ENCODE peak calls at places on chromosomes 3 and 15, in ten cellular contexts. One of them, this sample, is unnamed.

GRCh38 chr15:68365140-68365745 is 66.7 kb downstream of the ITGA11 start:
- DNase-seq in colonic mucosa: no peak
- DNase-seq in SW 1271: no peak
- DNase-seq in HEK293T: no peak
- DNase-seq in body of pancreas: no peak
- DNase-seq in activated effector memory CD4-positive, alpha-beta T cell treated with Interleukin-2 at 50 U/mL for 16 hours: no peak
- DNase-seq in NCI-H524: no peak
- DNase-seq in HFFc6: no peak
- DNase-seq in natural killer cell treated with Interleukin-12 subunit alpha and Interleukin-12 subunit beta and Interleukin-15 and Interleukin-18, amount 100 ng/mL, for 72 hours: no peak
- DNase-seq in midbrain: no peak
- DNase-seq in this sample: peak; percentile 45

GRCh38 chr3:62159693-62160092 is 213.7 kb downstream of the FEZF2 start:
- DNase-seq in activated effector memory CD4-positive, alpha-beta T cell treated with Interleukin-2 at 50 U/mL for 16 hours: no peak
- DNase-seq in natural killer cell treated with Interleukin-12 subunit alpha and Interleukin-12 subunit beta and Interleukin-15 and Interleukin-18, amount 100 ng/mL, for 72 hours: no peak
- DNase-seq in SW 1271: no peak
- DNase-seq in body of pancreas: peak; percentile 65
- DNase-seq in midbrain: no peak
- DNase-seq in HFFc6: no peak
- DNase-seq in HEK293T: no peak
- DNase-seq in NCI-H524: no peak
- DNase-seq in colonic mucosa: peak; percentile 19
- DNase-seq in this sample: no peak

GRCh38 chr3:100030346-100030745 is 84.0 kb downstream of the FILIP1L start:
- DNase-seq in HEK293T: no peak
- DNase-seq in natural killer cell treated with Interleukin-12 subunit alpha and Interleukin-12 subunit beta and Interleukin-15 and Interleukin-18, amount 100 ng/mL, for 72 hours: no peak
- DNase-seq in HFFc6: no peak
- DNase-seq in activated effector memory CD4-positive, alpha-beta T cell treated with Interleukin-2 at 50 U/mL for 16 hours: no peak
- DNase-seq in colonic mucosa: no peak
- DNase-seq in NCI-H524: no peak
- DNase-seq in midbrain: no peak
- DNase-seq in SW 1271: no peak
- DNase-seq in body of pancreas: no peak
- DNase-seq in this sample: no peak

GRCh38 chr15:37079726-37080125 is 20.6 kb downstream of the MEIS2 start:
- DNase-seq in natural killer cell treated with Interleukin-12 subunit alpha and Interleukin-12 subunit beta and Interleukin-15 and Interleukin-18, amount 100 ng/mL, for 72 hours: no peak
- DNase-seq in HFFc6: no peak
- DNase-seq in colonic mucosa: no peak
- DNase-seq in midbrain: peak; percentile 44
- DNase-seq in SW 1271: no peak
- DNase-seq in HEK293T: no peak
- DNase-seq in NCI-H524: no peak
- DNase-seq in body of pancreas: no peak
- DNase-seq in activated effector memory CD4-positive, alpha-beta T cell treated with Interleukin-2 at 50 U/mL for 16 hours: no peak
- DNase-seq in this sample: no peak

GRCh38 chr3:16504692-16505091 is 8.8 kb downstream of the RFTN1 start:
- DNase-seq in natural killer cell treated with Interleukin-12 subunit alpha and Interleukin-12 subunit beta and Interleukin-15 and Interleukin-18, amount 100 ng/mL, for 72 hours: no peak
- DNase-seq in colonic mucosa: no peak
- DNase-seq in midbrain: no peak
- DNase-seq in HEK293T: no peak
- DNase-seq in body of pancreas: no peak
- DNase-seq in NCI-H524: no peak
- DNase-seq in HFFc6: no peak
- DNase-seq in activated effector memory CD4-positive, alpha-beta T cell treated with Interleukin-2 at 50 U/mL for 16 hours: no peak
- DNase-seq in SW 1271: no peak
- DNase-seq in this sample: no peak

GRCh38 chr15:100934735-100935134 is 15.6 kb downstream of the LRRK1 start:
- DNase-seq in HEK293T: no peak
- DNase-seq in NCI-H524: no peak
- DNase-seq in HFFc6: peak; percentile 37
- DNase-seq in natural killer cell treated with Interleukin-12 subunit alpha and Interleukin-12 subunit beta and Interleukin-15 and Interleukin-18, amount 100 ng/mL, for 72 hours: no peak
- DNase-seq in midbrain: no peak
- DNase-seq in activated effector memory CD4-positive, alpha-beta T cell treated with Interleukin-2 at 50 U/mL for 16 hours: no peak
- DNase-seq in colonic mucosa: no peak
- DNase-seq in SW 1271: no peak
- DNase-seq in body of pancreas: no peak
- DNase-seq in this sample: peak; percentile 11

GRCh38 chr3:76198086-76198485 is 412.7 kb upstream of the ZNF717 start:
- DNase-seq in NCI-H524: no peak
- DNase-seq in SW 1271: no peak
- DNase-seq in HFFc6: no peak
- DNase-seq in midbrain: no peak
- DNase-seq in body of pancreas: no peak
- DNase-seq in activated effector memory CD4-positive, alpha-beta T cell treated with Interleukin-2 at 50 U/mL for 16 hours: no peak
- DNase-seq in HEK293T: no peak
- DNase-seq in colonic mucosa: no peak
- DNase-seq in natural killer cell treated with Interleukin-12 subunit alpha and Interleukin-12 subunit beta and Interleukin-15 and Interleukin-18, amount 100 ng/mL, for 72 hours: no peak
- DNase-seq in this sample: no peak

GRCh38 chr3:157614896-157615295 is 111.7 kb upstream of the VEPH1 start:
- DNase-seq in NCI-H524: no peak
- DNase-seq in body of pancreas: no peak
- DNase-seq in activated effector memory CD4-positive, alpha-beta T cell treated with Interleukin-2 at 50 U/mL for 16 hours: no peak
- DNase-seq in midbrain: no peak
- DNase-seq in colonic mucosa: no peak
- DNase-seq in HEK293T: no peak
- DNase-seq in natural killer cell treated with Interleukin-12 subunit alpha and Interleukin-12 subunit beta and Interleukin-15 and Interleukin-18, amount 100 ng/mL, for 72 hours: no peak
- DNase-seq in HFFc6: no peak
- DNase-seq in SW 1271: no peak
- DNase-seq in this sample: no peak

GRCh38 chr3:177679568-177680441 is 482.5 kb upstream of the TBL1XR1 start:
- DNase-seq in SW 1271: no peak
- DNase-seq in HFFc6: peak; percentile 8
- DNase-seq in HEK293T: peak; percentile 12
- DNase-seq in NCI-H524: no peak
- DNase-seq in colonic mucosa: no peak
- DNase-seq in natural killer cell treated with Interleukin-12 subunit alpha and Interleukin-12 subunit beta and Interleukin-15 and Interleukin-18, amount 100 ng/mL, for 72 hours: peak; percentile 79
- DNase-seq in activated effector memory CD4-positive, alpha-beta T cell treated with Interleukin-2 at 50 U/mL for 16 hours: peak; percentile 1
- DNase-seq in midbrain: no peak
- DNase-seq in body of pancreas: no peak
- DNase-seq in this sample: peak; percentile 88

GRCh38 chr3:177051419-177051818 is 145.9 kb downstream of the TBL1XR1 start:
- DNase-seq in SW 1271: no peak
- DNase-seq in HFFc6: no peak
- DNase-seq in body of pancreas: no peak
- DNase-seq in HEK293T: no peak
- DNase-seq in natural killer cell treated with Interleukin-12 subunit alpha and Interleukin-12 subunit beta and Interleukin-15 and Interleukin-18, amount 100 ng/mL, for 72 hours: no peak
- DNase-seq in activated effector memory CD4-positive, alpha-beta T cell treated with Interleukin-2 at 50 U/mL for 16 hours: no peak
- DNase-seq in colonic mucosa: no peak
- DNase-seq in midbrain: peak; percentile 43
- DNase-seq in NCI-H524: no peak
- DNase-seq in this sample: no peak

GRCh38 chr3:57007513-57008415 is 52.7 kb upstream of the SPATA12 start:
- DNase-seq in NCI-H524: no peak
- DNase-seq in activated effector memory CD4-positive, alpha-beta T cell treated with Interleukin-2 at 50 U/mL for 16 hours: no peak
- DNase-seq in colonic mucosa: peak; percentile 46
- DNase-seq in midbrain: peak; percentile 39
- DNase-seq in HFFc6: peak; percentile 75
- DNase-seq in natural killer cell treated with Interleukin-12 subunit alpha and Interleukin-12 subunit beta and Interleukin-15 and Interleukin-18, amount 100 ng/mL, for 72 hours: no peak
- DNase-seq in SW 1271: no peak
- DNase-seq in body of pancreas: no peak
- DNase-seq in HEK293T: no peak
- DNase-seq in this sample: no peak

GRCh38 chr3:50623840-50624474 is 7.0 kb downstream of the MAPKAPK3 start:
- DNase-seq in activated effector memory CD4-positive, alpha-beta T cell treated with Interleukin-2 at 50 U/mL for 16 hours: no peak
- DNase-seq in SW 1271: no peak
- DNase-seq in HFFc6: no peak
- DNase-seq in HEK293T: no peak
- DNase-seq in midbrain: no peak
- DNase-seq in colonic mucosa: no peak
- DNase-seq in NCI-H524: no peak
- DNase-seq in natural killer cell treated with Interleukin-12 subunit alpha and Interleukin-12 subunit beta and Interleukin-15 and Interleukin-18, amount 100 ng/mL, for 72 hours: peak; percentile 66
- DNase-seq in body of pancreas: no peak
- DNase-seq in this sample: peak; percentile 50

GRCh38 chr3:182241777-182242556 is 530.2 kb downstream of the SOX2 start:
- DNase-seq in SW 1271: no peak
- DNase-seq in natural killer cell treated with Interleukin-12 subunit alpha and Interleukin-12 subunit beta and Interleukin-15 and Interleukin-18, amount 100 ng/mL, for 72 hours: no peak
- DNase-seq in NCI-H524: no peak
- DNase-seq in HFFc6: no peak
- DNase-seq in HEK293T: no peak
- DNase-seq in activated effector memory CD4-positive, alpha-beta T cell treated with Interleukin-2 at 50 U/mL for 16 hours: no peak
- DNase-seq in colonic mucosa: no peak
- DNase-seq in body of pancreas: no peak
- DNase-seq in midbrain: peak; percentile 84
- DNase-seq in this sample: no peak

GRCh38 chr3:43102773-43103480 is 3.0 kb downstream of the POMGNT2 start:
- DNase-seq in NCI-H524: peak; percentile 33
- DNase-seq in SW 1271: no peak
- DNase-seq in HEK293T: no peak
- DNase-seq in body of pancreas: no peak
- DNase-seq in HFFc6: no peak
- DNase-seq in colonic mucosa: no peak
- DNase-seq in activated effector memory CD4-positive, alpha-beta T cell treated with Interleukin-2 at 50 U/mL for 16 hours: no peak
- DNase-seq in natural killer cell treated with Interleukin-12 subunit alpha and Interleukin-12 subunit beta and Interleukin-15 and Interleukin-18, amount 100 ng/mL, for 72 hours: no peak
- DNase-seq in midbrain: no peak
- DNase-seq in this sample: no peak

GRCh38 chr15:54659668-54660067 is 537.1 kb downstream of the RSL24D1 start:
- DNase-seq in HFFc6: no peak
- DNase-seq in natural killer cell treated with Interleukin-12 subunit alpha and Interleukin-12 subunit beta and Interleukin-15 and Interleukin-18, amount 100 ng/mL, for 72 hours: no peak
- DNase-seq in midbrain: no peak
- DNase-seq in colonic mucosa: peak; percentile 53
- DNase-seq in SW 1271: no peak
- DNase-seq in NCI-H524: no peak
- DNase-seq in body of pancreas: no peak
- DNase-seq in activated effector memory CD4-positive, alpha-beta T cell treated with Interleukin-2 at 50 U/mL for 16 hours: no peak
- DNase-seq in HEK293T: no peak
- DNase-seq in this sample: no peak

GRCh38 chr3:177724020-177724638 is 526.8 kb upstream of the TBL1XR1 start:
- DNase-seq in body of pancreas: no peak
- DNase-seq in midbrain: peak; percentile 54
- DNase-seq in HFFc6: no peak
- DNase-seq in natural killer cell treated with Interleukin-12 subunit alpha and Interleukin-12 subunit beta and Interleukin-15 and Interleukin-18, amount 100 ng/mL, for 72 hours: no peak
- DNase-seq in NCI-H524: no peak
- DNase-seq in activated effector memory CD4-positive, alpha-beta T cell treated with Interleukin-2 at 50 U/mL for 16 hours: no peak
- DNase-seq in colonic mucosa: peak; percentile 29
- DNase-seq in HEK293T: no peak
- DNase-seq in SW 1271: no peak
- DNase-seq in this sample: peak; percentile 98

GRCh38 chr15:58492661-58493397 is 61.0 kb downstream of the LIPC start:
- DNase-seq in SW 1271: no peak
- DNase-seq in colonic mucosa: no peak
- DNase-seq in midbrain: no peak
- DNase-seq in activated effector memory CD4-positive, alpha-beta T cell treated with Interleukin-2 at 50 U/mL for 16 hours: no peak
- DNase-seq in NCI-H524: peak; percentile 99
- DNase-seq in HFFc6: no peak
- DNase-seq in HEK293T: no peak
- DNase-seq in natural killer cell treated with Interleukin-12 subunit alpha and Interleukin-12 subunit beta and Interleukin-15 and Interleukin-18, amount 100 ng/mL, for 72 hours: no peak
- DNase-seq in body of pancreas: no peak
- DNase-seq in this sample: no peak

GRCh38 chr3:82761858-82762257 is 1000.4 kb upstream of the GBE1 start:
- DNase-seq in HFFc6: no peak
- DNase-seq in colonic mucosa: no peak
- DNase-seq in midbrain: no peak
- DNase-seq in activated effector memory CD4-positive, alpha-beta T cell treated with Interleukin-2 at 50 U/mL for 16 hours: no peak
- DNase-seq in NCI-H524: no peak
- DNase-seq in SW 1271: no peak
- DNase-seq in body of pancreas: no peak
- DNase-seq in HEK293T: no peak
- DNase-seq in natural killer cell treated with Interleukin-12 subunit alpha and Interleukin-12 subunit beta and Interleukin-15 and Interleukin-18, amount 100 ng/mL, for 72 hours: no peak
- DNase-seq in this sample: no peak

GRCh38 chr3:119562307-119562961 is 3.0 kb upstream of the CD80 start:
- DNase-seq in natural killer cell treated with Interleukin-12 subunit alpha and Interleukin-12 subunit beta and Interleukin-15 and Interleukin-18, amount 100 ng/mL, for 72 hours: peak; percentile 83
- DNase-seq in body of pancreas: no peak
- DNase-seq in colonic mucosa: no peak
- DNase-seq in midbrain: no peak
- DNase-seq in activated effector memory CD4-positive, alpha-beta T cell treated with Interleukin-2 at 50 U/mL for 16 hours: peak; percentile 24
- DNase-seq in SW 1271: no peak
- DNase-seq in HEK293T: no peak
- DNase-seq in HFFc6: no peak
- DNase-seq in NCI-H524: no peak
- DNase-seq in this sample: peak; percentile 60

GRCh38 chr3:189727898-189728297 is 96.7 kb downstream of the TP63 start:
- DNase-seq in midbrain: no peak
- DNase-seq in HEK293T: no peak
- DNase-seq in body of pancreas: no peak
- DNase-seq in SW 1271: no peak
- DNase-seq in natural killer cell treated with Interleukin-12 subunit alpha and Interleukin-12 subunit beta and Interleukin-15 and Interleukin-18, amount 100 ng/mL, for 72 hours: no peak
- DNase-seq in activated effector memory CD4-positive, alpha-beta T cell treated with Interleukin-2 at 50 U/mL for 16 hours: no peak
- DNase-seq in NCI-H524: no peak
- DNase-seq in HFFc6: no peak
- DNase-seq in colonic mucosa: no peak
- DNase-seq in this sample: no peak

GRCh38 chr15:58724471-58724870 is 25.0 kb downstream of the ADAM10 start:
- DNase-seq in HFFc6: peak; percentile 8
- DNase-seq in natural killer cell treated with Interleukin-12 subunit alpha and Interleukin-12 subunit beta and Interleukin-15 and Interleukin-18, amount 100 ng/mL, for 72 hours: no peak
- DNase-seq in SW 1271: no peak
- DNase-seq in midbrain: no peak
- DNase-seq in NCI-H524: no peak
- DNase-seq in activated effector memory CD4-positive, alpha-beta T cell treated with Interleukin-2 at 50 U/mL for 16 hours: no peak
- DNase-seq in body of pancreas: no peak
- DNase-seq in colonic mucosa: no peak
- DNase-seq in HEK293T: no peak
- DNase-seq in this sample: peak; percentile 75

GRCh38 chr3:114408763-114409162 is 114.9 kb downstream of the TIGIT start:
- DNase-seq in SW 1271: no peak
- DNase-seq in HFFc6: no peak
- DNase-seq in NCI-H524: no peak
- DNase-seq in colonic mucosa: no peak
- DNase-seq in HEK293T: no peak
- DNase-seq in body of pancreas: no peak
- DNase-seq in activated effector memory CD4-positive, alpha-beta T cell treated with Interleukin-2 at 50 U/mL for 16 hours: no peak
- DNase-seq in midbrain: no peak
- DNase-seq in natural killer cell treated with Interleukin-12 subunit alpha and Interleukin-12 subunit beta and Interleukin-15 and Interleukin-18, amount 100 ng/mL, for 72 hours: no peak
- DNase-seq in this sample: no peak

GRCh38 chr3:183775781-183776180 is 49.6 kb downstream of the MAP6D1 start:
- DNase-seq in SW 1271: no peak
- DNase-seq in midbrain: peak; percentile 18
- DNase-seq in body of pancreas: no peak
- DNase-seq in HEK293T: no peak
- DNase-seq in HFFc6: no peak
- DNase-seq in colonic mucosa: peak; percentile 25
- DNase-seq in NCI-H524: no peak
- DNase-seq in natural killer cell treated with Interleukin-12 subunit alpha and Interleukin-12 subunit beta and Interleukin-15 and Interleukin-18, amount 100 ng/mL, for 72 hours: no peak
- DNase-seq in activated effector memory CD4-positive, alpha-beta T cell treated with Interleukin-2 at 50 U/mL for 16 hours: no peak
- DNase-seq in this sample: peak; percentile 70

GRCh38 chr15:89409184-89409992 is 74.8 kb upstream of the POLG start:
- DNase-seq in midbrain: no peak
- DNase-seq in natural killer cell treated with Interleukin-12 subunit alpha and Interleukin-12 subunit beta and Interleukin-15 and Interleukin-18, amount 100 ng/mL, for 72 hours: peak; percentile 47
- DNase-seq in NCI-H524: no peak
- DNase-seq in body of pancreas: no peak
- DNase-seq in HEK293T: no peak
- DNase-seq in HFFc6: no peak
- DNase-seq in colonic mucosa: no peak
- DNase-seq in SW 1271: no peak
- DNase-seq in activated effector memory CD4-positive, alpha-beta T cell treated with Interleukin-2 at 50 U/mL for 16 hours: no peak
- DNase-seq in this sample: no peak

GRCh38 chr3:150247456-150247855 is 160.6 kb upstream of the TSC22D2 start:
- DNase-seq in activated effector memory CD4-positive, alpha-beta T cell treated with Interleukin-2 at 50 U/mL for 16 hours: no peak
- DNase-seq in SW 1271: no peak
- DNase-seq in midbrain: no peak
- DNase-seq in NCI-H524: peak; percentile 93
- DNase-seq in natural killer cell treated with Interleukin-12 subunit alpha and Interleukin-12 subunit beta and Interleukin-15 and Interleukin-18, amount 100 ng/mL, for 72 hours: no peak
- DNase-seq in body of pancreas: no peak
- DNase-seq in colonic mucosa: no peak
- DNase-seq in HFFc6: no peak
- DNase-seq in HEK293T: no peak
- DNase-seq in this sample: no peak